ENCODE peak calls at places on chromosome X, in five cellular contexts. O, B, U, N and X are unnamed samples.

GRCh38 chrX:72029473-72030411 is 102.0 kb downstream of the RTL5 start:
- DNase-seq in O (peak; percentile 90), B (no peak), U (no peak), N (no peak), X (no peak)

GRCh38 chrX:18856645-18856997 is 127.3 kb downstream of the PHKA2 start:
- DNase-seq in O (no peak), B (no peak), U (no peak), N (no peak), X (no peak)

GRCh38 chrX:133868687-133869086 is 116.7 kb downstream of the GPC3 start:
- DNase-seq in O (no peak), B (no peak), U (no peak), N (no peak), X (no peak)

GRCh38 chrX:29671426-29671825 is 543.9 kb upstream of the MAGEB2 start:
- DNase-seq in O (peak; percentile 62), B (no peak), U (no peak), N (no peak), X (no peak)

GRCh38 chrX:16946971-16947562 is 609 bp downstream of the REPS2 start:
- DNase-seq in O (no peak), B (no peak), U (peak; percentile 14), N (no peak), X (peak; percentile 36)

GRCh38 chrX:119826399-119826959 is 26.3 kb downstream of the UPF3B start:
- DNase-seq in O (peak; percentile 39), B (no peak), U (no peak), N (peak; percentile 15), X (no peak)

GRCh38 chrX:41900321-41900720 is 23.0 kb downstream of the CASK start:
- DNase-seq in O (no peak), B (no peak), U (no peak), N (no peak), X (no peak)

GRCh38 chrX:68982476-68982875 is 153.7 kb downstream of the EFNB1 start:
- DNase-seq in O (no peak), B (no peak), U (no peak), N (no peak), X (no peak)

GRCh38 chrX:29535212-29536162 is 679.9 kb upstream of the MAGEB2 start:
- DNase-seq in O (peak; percentile 31), B (no peak), U (no peak), N (no peak), X (no peak)

GRCh38 chrX:123291623-123292022 is 107.5 kb downstream of the GRIA3 start:
- DNase-seq in O (no peak), B (no peak), U (no peak), N (no peak), X (no peak)

GRCh38 chrX:129091097-129091496 is 432.2 kb downstream of the SMARCA1 start:
- DNase-seq in O (no peak), B (no peak), U (no peak), N (no peak), X (no peak)

GRCh38 chrX:156004740-156005139 is 7.2 kb downstream of the IL9R start:
- DNase-seq in O (no peak), B (no peak), U (no peak), N (no peak), X (no peak)

GRCh38 chrX:7542566-7542965 is 300.4 kb upstream of the VCX start:
- DNase-seq in O (no peak), B (no peak), U (no peak), N (no peak), X (no peak)

GRCh38 chrX:30504309-30504708 is 73.3 kb downstream of the TASL start:
- DNase-seq in O (peak; percentile 41), B (no peak), U (no peak), N (no peak), X (no peak)

GRCh38 chrX:21989415-21989814 is 42.7 kb upstream of the PHEX start:
- DNase-seq in O (no peak), B (no peak), U (no peak), N (peak; percentile 81), X (no peak)

GRCh38 chrX:10471426-10471825 is 149.0 kb downstream of the MID1 start:
- DNase-seq in O (no peak), B (no peak), U (no peak), N (no peak), X (no peak)

GRCh38 chrX:118660085-118660484 is 67.3 kb upstream of the IL13RA1 start:
- DNase-seq in O (no peak), B (no peak), U (no peak), N (no peak), X (no peak)

GRCh38 chrX:130715299-130715698 is 187.7 kb downstream of the ENOX2 start:
- DNase-seq in O (peak; percentile 22), B (no peak), U (no peak), N (no peak), X (no peak)

GRCh38 chrX:38878674-38879375 is 77.6 kb downstream of the MID1IP1 start:
- DNase-seq in O (no peak), B (no peak), U (no peak), N (no peak), X (no peak)

GRCh38 chrX:129980043-129980442 is 2.4 kb upstream of the BCORL1 start:
- DNase-seq in O (no peak), B (no peak), U (peak; percentile 37), N (peak; percentile 37), X (no peak)

GRCh38 chrX:88940904-88941303 is 193.9 kb downstream of the CPXCR1 start:
- DNase-seq in O (no peak), B (no peak), U (no peak), N (no peak), X (no peak)

GRCh38 chrX:39969099-39969825 is 128.5 kb downstream of the BCOR start:
- DNase-seq in O (no peak), B (no peak), U (no peak), N (peak; percentile 33), X (peak; percentile 31)

GRCh38 chrX:18654873-18655836 is 16.8 kb downstream of the RS1 start:
- DNase-seq in O (no peak), B (no peak), U (no peak), N (no peak), X (no peak)

GRCh38 chrX:38732866-38733265 is 68.4 kb upstream of the MID1IP1 start:
- DNase-seq in O (no peak), B (no peak), U (no peak), N (no peak), X (no peak)

GRCh38 chrX:45806410-45807121 is 605.9 kb upstream of the DIPK2B start:
- DNase-seq in O (peak; percentile 92), B (no peak), U (no peak), N (peak; percentile 67), X (no peak)

GRCh38 chrX:45803383-45803921 is 602.8 kb upstream of the DIPK2B start:
- DNase-seq in O (peak; percentile 94), B (no peak), U (no peak), N (peak; percentile 80), X (no peak)

GRCh38 chrX:45799576-45799975 is 598.9 kb upstream of the DIPK2B start:
- DNase-seq in O (no peak), B (no peak), U (no peak), N (no peak), X (no peak)

GRCh38 chrX:45801554-45801953 is 600.9 kb upstream of the DIPK2B start:
- DNase-seq in O (peak; percentile 34), B (no peak), U (no peak), N (no peak), X (no peak)
- TF ChIP-seq CTCF in O (peak; percentile 32), B (peak; percentile 52), U (peak; percentile 29), N (peak; percentile 29), X (no peak)

DNA sequence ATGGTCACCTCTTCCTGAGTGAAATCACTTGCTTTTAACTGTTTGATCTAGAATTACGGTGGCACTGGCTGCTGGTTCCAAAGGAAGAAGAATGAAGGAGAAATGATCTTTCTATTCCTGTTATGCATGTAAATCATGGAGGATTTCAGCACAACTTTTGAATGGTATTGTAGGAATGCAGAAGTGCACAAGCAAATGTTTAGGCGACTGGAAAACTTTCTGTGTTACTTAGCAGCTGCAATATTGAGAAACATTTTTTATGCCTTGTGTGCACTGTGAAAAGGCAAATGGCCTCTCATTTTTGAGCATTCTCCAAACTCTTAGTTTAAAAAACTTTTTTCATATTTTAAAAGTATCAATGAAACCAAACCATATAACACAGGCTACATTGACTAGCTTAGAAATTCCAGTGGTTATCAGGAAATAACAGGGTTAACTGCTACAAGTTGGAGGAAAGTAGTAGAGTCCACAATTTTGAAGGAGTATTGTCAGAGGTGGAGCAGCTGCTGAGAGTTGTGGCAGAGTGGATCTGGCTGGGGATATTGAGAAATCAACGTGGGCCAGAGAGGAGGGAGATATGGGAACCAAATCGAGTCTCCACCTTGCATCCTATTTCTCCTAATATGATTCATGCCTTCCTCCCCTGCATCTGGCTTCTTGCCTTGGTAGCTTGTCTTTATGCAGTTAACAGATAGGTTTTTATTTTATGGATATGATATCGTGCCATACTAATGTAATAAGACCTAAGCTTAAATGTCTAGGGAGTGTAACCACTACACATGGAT is 32.0 kb upstream of the FHL1 start:
- DNase-seq in O (peak; percentile 16), B (no peak), U (no peak), N (no peak), X (no peak)
- TF ChIP-seq CTCF in O (no peak), B (no peak), U (no peak), N (no peak), X (no peak)

GRCh38 chrX:108557594-108557993 is 118.0 kb downstream of the COL4A5 start:
- DNase-seq in O (no peak), B (no peak), U (no peak), N (no peak), X (no peak)
- TF ChIP-seq CTCF in O (no peak), B (no peak), U (no peak), N (no peak), X (no peak)

GRCh38 chrX:12115377-12115776 is 22.9 kb upstream of the FRMPD4 start:
- DNase-seq in O (no peak), B (peak; percentile 3), U (no peak), N (no peak), X (peak; percentile 40)
- TF ChIP-seq CTCF in O (no peak), B (peak; percentile 50), U (no peak), N (no peak), X (peak; percentile 28)